ENCODE peak calls at places on chromosomes 11 and 22, in seven cellular contexts. One of them, this sample, is unnamed.

GRCh38 chr11:126212089-126212660 is 593 bp downstream of the FAM118B start:
- DNase-seq in activated CD8-positive, alpha-beta memory T cell treated with anti-CD3 and anti-CD28 coated beads, Interleukin-2, amount 10 ng/mL, durations not matched to agents 7 days and 5 days: no peak
- DNase-seq in NCI-H187 treated with DMSO at 0.1 percent for 48 hours: no peak
- DNase-seq in right atrium auricular region: no peak
- DNase-seq in WTC11: no peak
- DNase-seq in A172: no peak
- DNase-seq in stimulated activated CD4-positive, alpha-beta T cell treated with anti-CD3 and anti-CD28 coated beads, TNF-alpha, amount 100 ng/mL, for 4 hours: no peak
- DNase-seq in this sample: no peak

GRCh38 chr22:29184886-29185575 is 20.7 kb upstream of the EMID1 start:
- DNase-seq in NCI-H187 treated with DMSO at 0.1 percent for 48 hours: no peak
- DNase-seq in WTC11: no peak
- DNase-seq in right atrium auricular region: no peak
- DNase-seq in activated CD8-positive, alpha-beta memory T cell treated with anti-CD3 and anti-CD28 coated beads, Interleukin-2, amount 10 ng/mL, durations not matched to agents 7 days and 5 days: no peak
- DNase-seq in A172: no peak
- DNase-seq in stimulated activated CD4-positive, alpha-beta T cell treated with anti-CD3 and anti-CD28 coated beads, TNF-alpha, amount 100 ng/mL, for 4 hours: no peak
- DNase-seq in this sample: no peak

GRCh38 chr11:5596611-5597201 is at the start of gene TRIM6:
- DNase-seq in WTC11: peak
- DNase-seq in activated CD8-positive, alpha-beta memory T cell treated with anti-CD3 and anti-CD28 coated beads, Interleukin-2, amount 10 ng/mL, durations not matched to agents 7 days and 5 days: no peak
- DNase-seq in stimulated activated CD4-positive, alpha-beta T cell treated with anti-CD3 and anti-CD28 coated beads, TNF-alpha, amount 100 ng/mL, for 4 hours: no peak
- DNase-seq in NCI-H187 treated with DMSO at 0.1 percent for 48 hours: no peak
- DNase-seq in A172: peak
- DNase-seq in right atrium auricular region: peak
- DNase-seq in this sample: no peak

GRCh38 chr11:112279901-112280267 is 19.2 kb upstream of the PLET1 start:
- DNase-seq in WTC11: peak
- DNase-seq in stimulated activated CD4-positive, alpha-beta T cell treated with anti-CD3 and anti-CD28 coated beads, TNF-alpha, amount 100 ng/mL, for 4 hours: peak
- DNase-seq in NCI-H187 treated with DMSO at 0.1 percent for 48 hours: no peak
- DNase-seq in right atrium auricular region: no peak
- DNase-seq in A172: peak
- DNase-seq in activated CD8-positive, alpha-beta memory T cell treated with anti-CD3 and anti-CD28 coated beads, Interleukin-2, amount 10 ng/mL, durations not matched to agents 7 days and 5 days: peak
- DNase-seq in this sample: peak

GRCh38 chr22:35540600-35541253 is at the start of gene RASD2:
- DNase-seq in right atrium auricular region: no peak
- DNase-seq in NCI-H187 treated with DMSO at 0.1 percent for 48 hours: no peak
- DNase-seq in activated CD8-positive, alpha-beta memory T cell treated with anti-CD3 and anti-CD28 coated beads, Interleukin-2, amount 10 ng/mL, durations not matched to agents 7 days and 5 days: peak
- DNase-seq in stimulated activated CD4-positive, alpha-beta T cell treated with anti-CD3 and anti-CD28 coated beads, TNF-alpha, amount 100 ng/mL, for 4 hours: peak
- DNase-seq in WTC11: peak
- DNase-seq in A172: peak
- DNase-seq in this sample: no peak

GRCh38 chr11:74950374-74950969 is 1.4 kb downstream of the SPCS2 start:
- DNase-seq in activated CD8-positive, alpha-beta memory T cell treated with anti-CD3 and anti-CD28 coated beads, Interleukin-2, amount 10 ng/mL, durations not matched to agents 7 days and 5 days: no peak
- DNase-seq in NCI-H187 treated with DMSO at 0.1 percent for 48 hours: no peak
- DNase-seq in right atrium auricular region: no peak
- DNase-seq in WTC11: no peak
- DNase-seq in A172: no peak
- DNase-seq in stimulated activated CD4-positive, alpha-beta T cell treated with anti-CD3 and anti-CD28 coated beads, TNF-alpha, amount 100 ng/mL, for 4 hours: no peak
- DNase-seq in this sample: no peak

GRCh38 chr11:67240575-67241389 is 25.5 kb upstream of the GRK2 start:
- DNase-seq in NCI-H187 treated with DMSO at 0.1 percent for 48 hours: no peak
- DNase-seq in A172: peak
- DNase-seq in right atrium auricular region: no peak
- DNase-seq in WTC11: no peak
- DNase-seq in activated CD8-positive, alpha-beta memory T cell treated with anti-CD3 and anti-CD28 coated beads, Interleukin-2, amount 10 ng/mL, durations not matched to agents 7 days and 5 days: peak
- DNase-seq in stimulated activated CD4-positive, alpha-beta T cell treated with anti-CD3 and anti-CD28 coated beads, TNF-alpha, amount 100 ng/mL, for 4 hours: peak
- DNase-seq in this sample: no peak

GRCh38 chr11:116449522-116449921 is 323.3 kb downstream of the BUD13 start:
- DNase-seq in activated CD8-positive, alpha-beta memory T cell treated with anti-CD3 and anti-CD28 coated beads, Interleukin-2, amount 10 ng/mL, durations not matched to agents 7 days and 5 days: no peak
- DNase-seq in WTC11: no peak
- DNase-seq in A172: no peak
- DNase-seq in right atrium auricular region: no peak
- DNase-seq in NCI-H187 treated with DMSO at 0.1 percent for 48 hours: no peak
- DNase-seq in stimulated activated CD4-positive, alpha-beta T cell treated with anti-CD3 and anti-CD28 coated beads, TNF-alpha, amount 100 ng/mL, for 4 hours: no peak
- DNase-seq in this sample: no peak

GRCh38 chr11:125952559-125952958 is 6.7 kb downstream of the VSIG10L2 start:
- DNase-seq in A172: no peak
- DNase-seq in stimulated activated CD4-positive, alpha-beta T cell treated with anti-CD3 and anti-CD28 coated beads, TNF-alpha, amount 100 ng/mL, for 4 hours: no peak
- DNase-seq in WTC11: no peak
- DNase-seq in right atrium auricular region: no peak
- DNase-seq in activated CD8-positive, alpha-beta memory T cell treated with anti-CD3 and anti-CD28 coated beads, Interleukin-2, amount 10 ng/mL, durations not matched to agents 7 days and 5 days: no peak
- DNase-seq in NCI-H187 treated with DMSO at 0.1 percent for 48 hours: no peak
- DNase-seq in this sample: no peak

GRCh38 chr11:67051945-67052488 is 4.6 kb upstream of the RHOD start:
- DNase-seq in WTC11: no peak
- DNase-seq in right atrium auricular region: no peak
- DNase-seq in A172: no peak
- DNase-seq in activated CD8-positive, alpha-beta memory T cell treated with anti-CD3 and anti-CD28 coated beads, Interleukin-2, amount 10 ng/mL, durations not matched to agents 7 days and 5 days: no peak
- DNase-seq in stimulated activated CD4-positive, alpha-beta T cell treated with anti-CD3 and anti-CD28 coated beads, TNF-alpha, amount 100 ng/mL, for 4 hours: no peak
- DNase-seq in NCI-H187 treated with DMSO at 0.1 percent for 48 hours: no peak
- DNase-seq in this sample: no peak

GRCh38 chr22:39381930-39382329 is 17.6 kb upstream of the TAB1 start:
- DNase-seq in NCI-H187 treated with DMSO at 0.1 percent for 48 hours: no peak
- DNase-seq in stimulated activated CD4-positive, alpha-beta T cell treated with anti-CD3 and anti-CD28 coated beads, TNF-alpha, amount 100 ng/mL, for 4 hours: no peak
- DNase-seq in A172: no peak
- DNase-seq in right atrium auricular region: no peak
- DNase-seq in activated CD8-positive, alpha-beta memory T cell treated with anti-CD3 and anti-CD28 coated beads, Interleukin-2, amount 10 ng/mL, durations not matched to agents 7 days and 5 days: no peak
- DNase-seq in WTC11: no peak
- DNase-seq in this sample: no peak

GRCh38 chr11:8959546-8960166 is 4.6 kb downstream of the TMEM9B start:
- DNase-seq in right atrium auricular region: no peak
- DNase-seq in activated CD8-positive, alpha-beta memory T cell treated with anti-CD3 and anti-CD28 coated beads, Interleukin-2, amount 10 ng/mL, durations not matched to agents 7 days and 5 days: peak
- DNase-seq in WTC11: peak
- DNase-seq in stimulated activated CD4-positive, alpha-beta T cell treated with anti-CD3 and anti-CD28 coated beads, TNF-alpha, amount 100 ng/mL, for 4 hours: no peak
- DNase-seq in A172: peak
- DNase-seq in NCI-H187 treated with DMSO at 0.1 percent for 48 hours: no peak
- DNase-seq in this sample: peak

GRCh38 chr11:11334607-11335006 is 18.4 kb downstream of the CSNK2A3 start:
- DNase-seq in NCI-H187 treated with DMSO at 0.1 percent for 48 hours: no peak
- DNase-seq in WTC11: no peak
- DNase-seq in A172: no peak
- DNase-seq in activated CD8-positive, alpha-beta memory T cell treated with anti-CD3 and anti-CD28 coated beads, Interleukin-2, amount 10 ng/mL, durations not matched to agents 7 days and 5 days: no peak
- DNase-seq in right atrium auricular region: no peak
- DNase-seq in stimulated activated CD4-positive, alpha-beta T cell treated with anti-CD3 and anti-CD28 coated beads, TNF-alpha, amount 100 ng/mL, for 4 hours: no peak
- DNase-seq in this sample: no peak

GRCh38 chr11:3161309-3161708 is 3.8 kb downstream of the OSBPL5 start:
- DNase-seq in WTC11: peak
- DNase-seq in NCI-H187 treated with DMSO at 0.1 percent for 48 hours: no peak
- DNase-seq in A172: no peak
- DNase-seq in activated CD8-positive, alpha-beta memory T cell treated with anti-CD3 and anti-CD28 coated beads, Interleukin-2, amount 10 ng/mL, durations not matched to agents 7 days and 5 days: no peak
- DNase-seq in stimulated activated CD4-positive, alpha-beta T cell treated with anti-CD3 and anti-CD28 coated beads, TNF-alpha, amount 100 ng/mL, for 4 hours: no peak
- DNase-seq in right atrium auricular region: no peak
- DNase-seq in this sample: no peak

GRCh38 chr11:76543006-76543703 is 98.3 kb downstream of the EMSY start:
- DNase-seq in right atrium auricular region: no peak
- DNase-seq in A172: peak
- DNase-seq in activated CD8-positive, alpha-beta memory T cell treated with anti-CD3 and anti-CD28 coated beads, Interleukin-2, amount 10 ng/mL, durations not matched to agents 7 days and 5 days: no peak
- DNase-seq in WTC11: no peak
- DNase-seq in stimulated activated CD4-positive, alpha-beta T cell treated with anti-CD3 and anti-CD28 coated beads, TNF-alpha, amount 100 ng/mL, for 4 hours: no peak
- DNase-seq in NCI-H187 treated with DMSO at 0.1 percent for 48 hours: no peak
- DNase-seq in this sample: no peak

GRCh38 chr11:68542617-68543016 is 82.1 kb downstream of the PPP6R3 start:
- DNase-seq in NCI-H187 treated with DMSO at 0.1 percent for 48 hours: no peak
- DNase-seq in stimulated activated CD4-positive, alpha-beta T cell treated with anti-CD3 and anti-CD28 coated beads, TNF-alpha, amount 100 ng/mL, for 4 hours: no peak
- DNase-seq in A172: peak
- DNase-seq in activated CD8-positive, alpha-beta memory T cell treated with anti-CD3 and anti-CD28 coated beads, Interleukin-2, amount 10 ng/mL, durations not matched to agents 7 days and 5 days: no peak
- DNase-seq in right atrium auricular region: no peak
- DNase-seq in WTC11: no peak
- DNase-seq in this sample: no peak

GRCh38 chr11:90391756-90392155 is 168.9 kb upstream of the CHORDC1 start:
- DNase-seq in stimulated activated CD4-positive, alpha-beta T cell treated with anti-CD3 and anti-CD28 coated beads, TNF-alpha, amount 100 ng/mL, for 4 hours: no peak
- DNase-seq in activated CD8-positive, alpha-beta memory T cell treated with anti-CD3 and anti-CD28 coated beads, Interleukin-2, amount 10 ng/mL, durations not matched to agents 7 days and 5 days: no peak
- DNase-seq in right atrium auricular region: no peak
- DNase-seq in NCI-H187 treated with DMSO at 0.1 percent for 48 hours: no peak
- DNase-seq in WTC11: peak
- DNase-seq in A172: no peak
- DNase-seq in this sample: no peak

GRCh38 chr11:73584831-73585230 is 13.1 kb downstream of the FAM168A start:
- DNase-seq in NCI-H187 treated with DMSO at 0.1 percent for 48 hours: no peak
- DNase-seq in A172: no peak
- DNase-seq in stimulated activated CD4-positive, alpha-beta T cell treated with anti-CD3 and anti-CD28 coated beads, TNF-alpha, amount 100 ng/mL, for 4 hours: no peak
- DNase-seq in activated CD8-positive, alpha-beta memory T cell treated with anti-CD3 and anti-CD28 coated beads, Interleukin-2, amount 10 ng/mL, durations not matched to agents 7 days and 5 days: no peak
- DNase-seq in right atrium auricular region: no peak
- DNase-seq in WTC11: no peak
- DNase-seq in this sample: no peak

GRCh38 chr22:31241936-31242335 is 29.8 kb downstream of the LIMK2 start:
- DNase-seq in right atrium auricular region: no peak
- DNase-seq in NCI-H187 treated with DMSO at 0.1 percent for 48 hours: no peak
- DNase-seq in stimulated activated CD4-positive, alpha-beta T cell treated with anti-CD3 and anti-CD28 coated beads, TNF-alpha, amount 100 ng/mL, for 4 hours: no peak
- DNase-seq in activated CD8-positive, alpha-beta memory T cell treated with anti-CD3 and anti-CD28 coated beads, Interleukin-2, amount 10 ng/mL, durations not matched to agents 7 days and 5 days: no peak
- DNase-seq in WTC11: no peak
- DNase-seq in A172: peak
- DNase-seq in this sample: no peak

GRCh38 chr11:61472868-61473267 is 35.7 kb upstream of the LRRC10B start:
- DNase-seq in activated CD8-positive, alpha-beta memory T cell treated with anti-CD3 and anti-CD28 coated beads, Interleukin-2, amount 10 ng/mL, durations not matched to agents 7 days and 5 days: no peak
- DNase-seq in WTC11: no peak
- DNase-seq in A172: no peak
- DNase-seq in stimulated activated CD4-positive, alpha-beta T cell treated with anti-CD3 and anti-CD28 coated beads, TNF-alpha, amount 100 ng/mL, for 4 hours: no peak
- DNase-seq in right atrium auricular region: peak
- DNase-seq in NCI-H187 treated with DMSO at 0.1 percent for 48 hours: no peak
- DNase-seq in this sample: no peak

This sample was measured in NCI-H2081 treated with DMSO at 0.1 percent for 48 hours.